ENCODE peak calls at places on chromosomes 2 and 18, in nine cellular contexts. I, L, N, V, Y, P, B, U and F are unnamed samples.

GRCh38 chr2:197081294-197081693 is 154.8 kb upstream of the PGAP1 start:
- DNase-seq in I (no peak), L (no peak), N (no peak), V (no peak), Y (no peak), P (no peak), B (no peak), U (no peak), F (no peak)

GRCh38 chr2:111184725-111185495 is 64.2 kb downstream of the BCL2L11 start:
- DNase-seq in I (no peak), L (no peak), N (peak; percentile 58), V (no peak), Y (no peak), P (no peak), B (no peak), U (no peak), F (no peak)

GRCh38 chr2:136582631-136583205 is 182.6 kb upstream of the THSD7B start:
- DNase-seq in I (no peak), L (peak; percentile 66), N (no peak), V (peak; percentile 1), Y (peak; percentile 9), P (no peak), B (no peak), U (no peak), F (no peak)

GRCh38 chr2:231185050-231185725 is 13.2 kb upstream of the ARMC9 start:
- DNase-seq in I (no peak), L (no peak), N (no peak), V (no peak), Y (no peak), P (peak; percentile 74), B (no peak), U (peak; percentile 21), F (no peak)

GRCh38 chr18:44821924-44822323 is 141.2 kb downstream of the SETBP1 start:
- DNase-seq in I (no peak), L (no peak), N (no peak), V (no peak), Y (no peak), P (no peak), B (no peak), U (no peak), F (no peak)

GRCh38 chr2:217953011-217953481 is 49.7 kb downstream of the TNS1 start:
- DNase-seq in I (peak; percentile 71), L (no peak), N (no peak), V (no peak), Y (peak; percentile 63), P (peak; percentile 92), B (peak; percentile 42), U (peak; percentile 58), F (peak; percentile 48)

GRCh38 chr2:26400723-26401122 is 997 bp upstream of the DRC1 start:
- DNase-seq in I (no peak), L (no peak), N (no peak), V (peak; percentile 73), Y (no peak), P (no peak), B (no peak), U (no peak), F (no peak)

GRCh38 chr18:77379976-77380375 is 130.3 kb downstream of the GALR1 start:
- DNase-seq in I (no peak), L (no peak), N (no peak), V (no peak), Y (no peak), P (no peak), B (no peak), U (no peak), F (no peak)

GRCh38 chr18:35441857-35442595 is 55.7 kb downstream of the INO80C start:
- DNase-seq in I (no peak), L (no peak), N (no peak), V (peak; percentile 93), Y (no peak), P (no peak), B (no peak), U (no peak), F (no peak)

GRCh38 chr18:35444636-35445035 is 53.1 kb downstream of the INO80C start:
- DNase-seq in I (no peak), L (no peak), N (no peak), V (no peak), Y (no peak), P (no peak), B (no peak), U (no peak), F (no peak)

GRCh38 chr18:35443847-35444246 is 53.9 kb downstream of the INO80C start:
- DNase-seq in I (no peak), L (no peak), N (no peak), V (no peak), Y (no peak), P (no peak), B (no peak), U (no peak), F (no peak)

GRCh38 chr18:35443434-35443833 is 54.3 kb downstream of the INO80C start:
- DNase-seq in I (no peak), L (no peak), N (no peak), V (no peak), Y (no peak), P (no peak), B (no peak), U (no peak), F (no peak)

GRCh38 chr18:35442701-35443100 is 55.1 kb downstream of the INO80C start:
- DNase-seq in I (no peak), L (no peak), N (no peak), V (no peak), Y (no peak), P (no peak), B (no peak), U (no peak), F (no peak)
- TF ChIP-seq CTCF in I (no peak), L (no peak), N (no peak), V (no peak), Y (no peak), P (no peak), B (no peak), U (no peak), F (no peak)

GRCh38 chr2:101717041-101717817 is 19.7 kb downstream of the MAP4K4 start:
- DNase-seq in I (no peak), L (no peak), N (no peak), V (no peak), Y (no peak), P (no peak), B (no peak), U (no peak), F (no peak)
- H3K4me1 ChIP-seq in I (peaks cover 90% of the 10 kb centered on the region), L (no peaks in the 10 kb centered on the region), N (peaks cover 42% of the 10 kb centered on the region), V (peaks cover 17% of the 10 kb centered on the region), Y (no peaks in the 10 kb centered on the region), P (peaks cover 7% of the 10 kb centered on the region), B (peaks cover 28% of the 10 kb centered on the region), U (peaks cover 7% of the 10 kb centered on the region), F (peaks cover 11% of the 10 kb centered on the region)

GRCh38 chr2:101563849-101564248 is 88.9 kb upstream of the RFX8 start:
- DNase-seq in I (no peak), L (no peak), N (no peak), V (no peak), Y (no peak), P (no peak), B (no peak), U (no peak), F (no peak)

GRCh38 chr2:101560780-101561315 is 85.9 kb upstream of the RFX8 start:
- DNase-seq in I (no peak), L (no peak), N (no peak), V (no peak), Y (no peak), P (no peak), B (no peak), U (no peak), F (no peak)

GRCh38 chr2:101559576-101559975 is 84.7 kb upstream of the RFX8 start:
- DNase-seq in I (peak; percentile 26), L (no peak), N (no peak), V (peak; percentile 72), Y (peak; percentile 21), P (no peak), B (no peak), U (no peak), F (no peak)

GRCh38 chr2:101556033-101556459 is 81.1 kb upstream of the RFX8 start:
- DNase-seq in I (no peak), L (peak; percentile 4), N (no peak), V (no peak), Y (peak; percentile 16), P (no peak), B (no peak), U (no peak), F (no peak)

DNA sequence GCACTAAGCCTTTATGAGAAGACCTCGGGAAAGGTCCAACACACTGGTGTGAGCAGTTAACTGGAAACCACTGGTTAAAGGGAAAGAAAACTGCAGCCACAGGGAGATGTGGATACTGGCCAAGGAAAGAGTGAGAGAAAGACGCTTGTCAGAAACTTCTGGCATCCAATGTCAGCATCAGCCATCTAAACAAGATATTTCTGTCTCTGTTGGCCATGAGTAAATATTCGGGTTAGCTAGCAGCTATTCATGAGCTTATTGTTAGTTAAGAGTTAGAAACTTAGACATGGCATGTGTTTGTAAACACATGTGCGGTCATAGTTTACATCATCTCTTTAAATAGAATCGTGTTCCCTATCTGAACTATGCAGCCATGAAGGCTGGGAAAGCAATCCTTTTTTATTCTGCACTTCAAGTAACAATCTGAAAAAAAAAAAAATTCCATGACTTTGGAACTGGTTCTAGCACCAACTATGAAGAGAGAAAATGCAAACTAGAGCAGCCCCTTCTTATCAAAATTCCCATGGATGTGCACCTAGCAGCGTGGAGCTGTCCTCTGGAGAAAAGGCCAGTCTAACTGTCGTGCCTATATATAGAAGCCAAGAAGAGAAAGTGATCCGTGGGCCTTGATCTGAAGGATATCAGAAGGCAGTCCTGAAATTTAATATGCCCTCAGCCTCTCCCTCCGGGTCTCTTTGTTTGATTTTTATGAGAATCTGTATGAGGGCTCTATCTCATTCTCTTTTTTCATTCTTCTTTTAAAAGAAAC is 84.0 kb upstream of the RFX8 start:
- DNase-seq in I (no peak), L (peak; percentile 55), N (no peak), V (no peak), Y (no peak), P (no peak), B (no peak), U (no peak), F (no peak)
- H3K4me3 ChIP-seq in I (peak overlapping the region; percentile 35), L (no peak overlapping the region), N (no peak overlapping the region), V (no peak overlapping the region), Y (no peak overlapping the region), P (no peak overlapping the region), B (no peak overlapping the region), U (no peak overlapping the region), F (no peak overlapping the region)

GRCh38 chr2:109223490-109223889 is 94.5 kb downstream of the SH3RF3 start:
- DNase-seq in I (no peak), L (no peak), N (no peak), V (no peak), Y (no peak), P (no peak), B (no peak), U (no peak), F (no peak)

GRCh38 chr2:109226128-109226527 is 97.1 kb downstream of the SH3RF3 start:
- DNase-seq in I (no peak), L (no peak), N (no peak), V (no peak), Y (no peak), P (no peak), B (no peak), U (no peak), F (no peak)

GRCh38 chr2:109222422-109222821 is 93.4 kb downstream of the SH3RF3 start:
- DNase-seq in I (no peak), L (no peak), N (no peak), V (no peak), Y (no peak), P (no peak), B (no peak), U (no peak), F (no peak)

GRCh38 chr2:109225170-109225775 is 96.3 kb downstream of the SH3RF3 start:
- DNase-seq in I (no peak), L (no peak), N (no peak), V (no peak), Y (no peak), P (no peak), B (no peak), U (no peak), F (no peak)

GRCh38 chr2:109222825-109223471 is 93.9 kb downstream of the SH3RF3 start:
- DNase-seq in I (no peak), L (no peak), N (no peak), V (no peak), Y (no peak), P (no peak), B (no peak), U (no peak), F (no peak)
- TF ChIP-seq CTCF in I (peak; percentile 15), L (peak; percentile 7), N (no peak), V (no peak), Y (no peak), P (no peak), B (no peak), U (no peak), F (no peak)